ENCODE peak calls at places on chromosomes 12 and 14, in ten cellular contexts. G is breast epithelium, J is suprapubic skin, S is spleen, U is endothelial cell of umbilical vein, C is stomach, M is GM12878, W is H1, H is transverse colon, I is HCT116. A is an unnamed sample.

GRCh38 chr12:115337693-115338543 is 653.9 kb upstream of the TBX3 start:
- DNase-seq in G (peak; percentile 42), J (peak; percentile 84), S (no peak), U (peak; percentile 8), C (no peak), M (no peak), W (no peak), H (peak; percentile 17), I (peak; percentile 39), A (peak; percentile 47)

GRCh38 chr12:79983969-79984629 is 49.2 kb upstream of the PPP1R12A start:
- DNase-seq in G (no peak), J (no peak), S (no peak), U (no peak), C (no peak), M (no peak), W (no peak), H (no peak), I (no peak), A (no peak)

GRCh38 chr14:99748529-99748928 is 44.7 kb upstream of the EML1 start:
- DNase-seq in G (no peak), J (no peak), S (no peak), U (no peak), C (no peak), M (no peak), W (no peak), H (no peak), I (no peak), A (no peak)

GRCh38 chr12:104669851-104670337 is 213.1 kb downstream of the CHST11 start:
- DNase-seq in G (no peak), J (no peak), S (peak; percentile 86), U (no peak), C (peak; percentile 59), M (peak; percentile 53), W (no peak), H (peak; percentile 57), I (no peak), A (no peak)

GRCh38 chr12:83514372-83514771 is 827.7 kb downstream of the TMTC2 start:
- DNase-seq in G (no peak), J (no peak), S (no peak), U (no peak), C (no peak), M (no peak), W (no peak), H (no peak), I (peak; percentile 15), A (no peak)

GRCh38 chr12:41019461-41019860 is 168.7 kb upstream of the PDZRN4 start:
- DNase-seq in G (no peak), J (no peak), S (no peak), U (no peak), C (no peak), M (no peak), W (no peak), H (no peak), I (no peak), A (no peak)

GRCh38 chr14:100442473-100443260 is 119.5 kb downstream of the SLC25A47 start:
- DNase-seq in G (no peak), J (no peak), S (no peak), U (no peak), C (no peak), M (no peak), W (no peak), H (no peak), I (no peak), A (no peak)

GRCh38 chr12:66733839-66734238 is 55.0 kb upstream of the GRIP1 start:
- DNase-seq in G (no peak), J (no peak), S (no peak), U (no peak), C (no peak), M (no peak), W (no peak), H (no peak), I (no peak), A (no peak)

GRCh38 chr12:89228466-89228865 is 123.8 kb downstream of the DUSP6 start:
- DNase-seq in G (no peak), J (no peak), S (no peak), U (no peak), C (no peak), M (no peak), W (no peak), H (no peak), I (no peak), A (no peak)

GRCh38 chr12:26276709-26277108 is 81.3 kb downstream of the SSPN start:
- DNase-seq in G (no peak), J (no peak), S (no peak), U (no peak), C (no peak), M (no peak), W (no peak), H (no peak), I (no peak), A (no peak)

GRCh38 chr12:104603545-104603973 is 146.8 kb downstream of the CHST11 start:
- DNase-seq in G (no peak), J (no peak), S (no peak), U (no peak), C (no peak), M (no peak), W (no peak), H (no peak), I (peak; percentile 74), A (no peak)

GRCh38 chr14:35117112-35117511 is 4.7 kb downstream of the PPP2R3C start:
- DNase-seq in G (no peak), J (no peak), S (no peak), U (no peak), C (no peak), M (no peak), W (no peak), H (no peak), I (no peak), A (no peak)

GRCh38 chr14:21978184-21978998 is 304.8 kb upstream of the OR4E1 start:
- DNase-seq in G (no peak), J (no peak), S (peak; percentile 75), U (peak; percentile 41), C (peak; percentile 39), M (no peak), W (no peak), H (peak; percentile 25), I (peak; percentile 16), A (no peak)

GRCh38 chr12:130664772-130665171 is 51.3 kb downstream of the RIMBP2 start:
- DNase-seq in G (no peak), J (no peak), S (peak; percentile 25), U (no peak), C (no peak), M (no peak), W (no peak), H (no peak), I (no peak), A (no peak)

GRCh38 chr12:57698414-57698813 is 4.5 kb downstream of the OS9 start:
- DNase-seq in G (no peak), J (no peak), S (no peak), U (no peak), C (no peak), M (no peak), W (no peak), H (no peak), I (no peak), A (no peak)

GRCh38 chr12:27335364-27336145 is 2.9 kb downstream of the BMAL2 start:
- DNase-seq in G (no peak), J (no peak), S (no peak), U (no peak), C (no peak), M (no peak), W (no peak), H (no peak), I (no peak), A (no peak)

GRCh38 chr12:31298510-31298904 is 27.4 kb downstream of the SINHCAF start:
- DNase-seq in G (no peak), J (no peak), S (no peak), U (no peak), C (no peak), M (peak; percentile 48), W (no peak), H (no peak), I (no peak), A (no peak)
- H3K4me1 ChIP-seq in G (peaks cover 7% of the 10 kb centered on the region), J (no peaks in the 10 kb centered on the region), S (peaks cover 5% of the 10 kb centered on the region), U (no peaks in the 10 kb centered on the region), C (no peaks in the 10 kb centered on the region), M (peaks cover 32% of the 10 kb centered on the region), W (peaks cover 5% of the 10 kb centered on the region), H (no peaks in the 10 kb centered on the region), I (no peaks in the 10 kb centered on the region), A (no peaks in the 10 kb centered on the region)

GRCh38 chr14:50559990-50560928 is at the start of gene ATL1:
- DNase-seq in G (peak; percentile 58), J (peak; percentile 81), S (peak; percentile 86), U (peak; percentile 59), C (peak; percentile 68), M (no peak), W (no peak), H (peak; percentile 68), I (peak; percentile 29), A (peak; percentile 67)

GRCh38 chr14:50562841-50563240 is 2.9 kb downstream of the ATL1 start:
- DNase-seq in G (no peak), J (no peak), S (no peak), U (no peak), C (no peak), M (no peak), W (no peak), H (no peak), I (no peak), A (no peak)

DNA sequence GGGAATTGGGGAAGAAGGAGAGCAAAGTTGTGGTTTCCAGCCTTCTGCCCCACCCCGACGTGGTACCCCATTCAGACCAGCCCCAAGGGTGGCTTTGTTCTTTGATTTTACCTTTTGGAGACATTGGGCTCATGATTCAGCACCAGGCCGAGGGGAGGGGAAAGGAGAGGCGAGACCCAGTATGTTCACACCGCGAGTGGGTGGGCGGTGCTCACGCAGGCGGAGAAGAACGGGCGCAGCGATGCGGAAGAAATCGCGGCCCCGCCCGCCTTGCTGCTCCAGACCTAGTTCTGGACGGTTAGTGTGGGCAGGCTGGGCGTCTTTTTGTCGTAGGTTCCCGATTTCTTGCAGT is 960 bp downstream of the ATL1 start:
- DNase-seq in G (peak; percentile 77), J (peak; percentile 89), S (peak; percentile 89), U (peak; percentile 26), C (peak; percentile 74), M (no peak), W (no peak), H (peak; percentile 77), I (no peak), A (peak; percentile 85)
- TF ChIP-seq POLR2A in G (peak; percentile 21), J (no peak), S (no peak), U (no peak), C (no peak), M (no peak), W (no peak), H (peak; percentile 27), I (peak; percentile 21), A (peak; percentile 72)

DNA sequence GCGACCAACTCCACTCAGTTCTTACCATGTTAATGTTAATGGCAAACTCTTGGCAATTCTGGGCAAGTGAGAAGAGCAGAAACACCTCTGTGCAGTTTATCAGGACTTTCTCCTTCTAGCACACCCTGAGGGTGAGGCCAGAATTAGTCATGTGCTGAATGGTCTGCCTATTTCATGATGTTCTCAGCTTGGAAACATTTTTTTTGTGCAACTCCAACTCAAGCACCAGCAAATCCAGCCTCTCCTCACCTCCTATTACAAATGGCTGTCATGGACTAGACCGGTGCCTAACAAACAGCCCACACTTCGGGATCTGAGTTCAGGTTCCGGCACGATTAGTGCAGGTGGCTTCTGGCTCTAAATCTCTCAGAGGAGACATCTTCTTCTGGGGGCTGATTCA is 246.0 kb downstream of the ZFP36L1 start:
- DNase-seq in G (no peak), J (no peak), S (no peak), U (no peak), C (no peak), M (no peak), W (no peak), H (no peak), I (no peak), A (no peak)
- TF ChIP-seq POLR2AphosphoS5 in G (peak; percentile 22), J (peak; percentile 69), S (no peak), U (no peak), C (peak; percentile 64), M (no peak), W (no peak), H (peak; percentile 22), I (peak; percentile 50), A (no peak)

GRCh38 chr12:47361389-47362031 is 281.8 kb upstream of the AMIGO2 start:
- DNase-seq in G (peak; percentile 52), J (no peak), S (peak; percentile 80), U (no peak), C (no peak), M (no peak), W (no peak), H (peak; percentile 40), I (no peak), A (no peak)
- H3K4me1 ChIP-seq in G (no peaks in the 10 kb centered on the region), J (peaks cover 10% of the 10 kb centered on the region), S (peaks cover 24% of the 10 kb centered on the region), U (peaks cover 20% of the 10 kb centered on the region), C (peaks cover 12% of the 10 kb centered on the region), M (peaks cover 3% of the 10 kb centered on the region), W (no peaks in the 10 kb centered on the region), H (no peaks in the 10 kb centered on the region), I (no peaks in the 10 kb centered on the region), A (no peaks in the 10 kb centered on the region)